ENCODE peak calls at places on chromosome 19, in five cellular contexts. V, H, U, R and C are unnamed samples.

GRCh38 chr19:572891-573825 is 762 bp downstream of the BSG start:
- DNase-seq in H (peak; percentile 64), U (peak; percentile 70), R (peak; percentile 78), V (peak; percentile 64), C (peak; percentile 82)

GRCh38 chr19:33465371-33465770 is 56.2 kb downstream of the PEPD start:
- DNase-seq in H (no peak), R (no peak), V (no peak), U (no peak), C (no peak)

GRCh38 chr19:6343462-6343861 is 10.1 kb upstream of the ACER1 start:
- DNase-seq in U (no peak), H (no peak), R (no peak), V (no peak), C (no peak)

GRCh38 chr19:54421169-54421516 is 5.9 kb downstream of the TTYH1 start:
- DNase-seq in R (no peak), H (no peak), U (no peak), V (no peak), C (no peak)

GRCh38 chr19:28555317-28555716 is 657.6 kb downstream of the UQCRFS1 start:
- DNase-seq in U (no peak), V (no peak), R (no peak), H (no peak), C (no peak)

GRCh38 chr19:2547033-2547680 is 71.2 kb downstream of the GADD45B start:
- DNase-seq in H (no peak), V (no peak), R (no peak), U (no peak), C (no peak)

GRCh38 chr19:33690461-33691427 is 69.0 kb downstream of the CHST8 start:
- DNase-seq in V (no peak), U (no peak), H (no peak), R (no peak), C (no peak)

GRCh38 chr19:50912727-50913716 is 1.8 kb upstream of the KLK4 start:
- DNase-seq in U (no peak), R (no peak), V (no peak), H (no peak), C (no peak)

GRCh38 chr19:13056052-13056660 is 46.5 kb downstream of the LYL1 start:
- DNase-seq in H (peak; percentile 61), V (peak; percentile 86), R (peak; percentile 49), U (no peak), C (peak; percentile 55)

GRCh38 chr19:4730740-4731171 is 7.1 kb upstream of the DPP9 start:
- DNase-seq in H (peak; percentile 37), U (no peak), R (no peak), V (no peak), C (no peak)

GRCh38 chr19:56838930-56839664 is 1.4 kb downstream of the PEG3 start:
- DNase-seq in U (peak; percentile 85), H (peak; percentile 84), V (peak; percentile 97), R (no peak), C (peak; percentile 68)

GRCh38 chr19:7476941-7477494 is 11.8 kb downstream of the PEX11G start:
- DNase-seq in U (no peak), V (no peak), R (no peak), H (no peak), C (no peak)

GRCh38 chr19:31269425-31270127 is 79.7 kb downstream of the TSHZ3 start:
- DNase-seq in U (no peak), R (no peak), V (no peak), H (no peak), C (peak; percentile 13)

GRCh38 chr19:52949422-52949821 is 13.3 kb downstream of the ZNF816 start:
- DNase-seq in V (no peak), U (no peak), R (no peak), H (no peak), C (no peak)

GRCh38 chr19:42023121-42023942 is 29.3 kb upstream of the ATP1A3 start:
- DNase-seq in H (peak; percentile 24), U (no peak), V (peak; percentile 30), R (peak; percentile 55), C (no peak)

GRCh38 chr19:13781547-13781946 is 7.3 kb downstream of the C19orf53 start:
- DNase-seq in V (peak; percentile 94), H (peak; percentile 76), R (peak; percentile 90), U (no peak), C (peak; percentile 64)

GRCh38 chr19:45615795-45616708 is 14.0 kb upstream of the GPR4 start:
- DNase-seq in U (peak; percentile 60), V (peak; percentile 94), R (peak; percentile 99), H (peak; percentile 94), C (peak; percentile 97)

GRCh38 chr19:10104665-10105221 is 1.4 kb upstream of the PPAN start:
- DNase-seq in H (peak; percentile 58), R (no peak), U (no peak), V (no peak), C (no peak)

GRCh38 chr19:1069009-1069779 is 2.2 kb downstream of the ARHGAP45 start:
- DNase-seq in V (no peak), R (no peak), U (peak; percentile 27), H (peak; percentile 82), C (peak; percentile 92)

GRCh38 chr19:4723465-4724251 is at the start of gene DPP9:
- DNase-seq in R (peak; percentile 99), H (peak; percentile 97), V (peak; percentile 99), U (peak; percentile 97), C (peak; percentile 98)

GRCh38 chr19:27885361-27885760 is 1327.6 kb downstream of the UQCRFS1 start:
- DNase-seq in V (no peak), H (no peak), R (no peak), U (no peak), C (no peak)

GRCh38 chr19:30044273-30045259 is 102.5 kb downstream of the URI1 start:
- DNase-seq in R (no peak), U (no peak), V (no peak), H (no peak), C (no peak)

GRCh38 chr19:6412111-6412999 is 12.3 kb downstream of the KHSRP start:
- DNase-seq in U (no peak), R (peak; percentile 68), H (peak; percentile 71), V (peak; percentile 27), C (peak; percentile 80)

GRCh38 chr19:38733493-38734175 is 10.6 kb downstream of the CAPN12 start:
- DNase-seq in U (no peak), R (no peak), V (no peak), H (no peak), C (no peak)

GRCh38 chr19:49592486-49593232 is 1.7 kb downstream of the PRR12 start:
- DNase-seq in U (no peak), R (peak; percentile 67), V (peak; percentile 12), H (no peak), C (peak; percentile 41)

GRCh38 chr19:4365341-4365740 is 22.0 kb downstream of the MPND start:
- DNase-seq in H (no peak), V (no peak), U (no peak), R (no peak), C (peak; percentile 60)

GRCh38 chr19:16456652-16457194 is 15.0 kb downstream of the EPS15L1 start:
- DNase-seq in R (no peak), V (no peak), U (peak; percentile 75), H (no peak), C (no peak)

GRCh38 chr19:42324655-42325307 is 654 bp upstream of the MEGF8 start:
- DNase-seq in H (peak; percentile 22), V (no peak), U (no peak), R (peak; percentile 47), C (peak; percentile 65)

GRCh38 chr19:58562126-58563033 is 4.0 kb upstream of the UBE2M start:
- DNase-seq in R (peak; percentile 52), H (no peak), U (no peak), V (peak; percentile 61), C (peak; percentile 75)

GRCh38 chr19:48249502-48250014 is 6.2 kb downstream of the CARD8 start:
- DNase-seq in V (peak; percentile 37), U (peak; percentile 28), H (peak; percentile 58), R (no peak), C (peak; percentile 47)

GRCh38 chr19:43591904-43592772 is 3.8 kb downstream of the IRGQ start:
- DNase-seq in R (no peak), V (no peak), H (no peak), U (no peak), C (peak; percentile 50)
- H3K4me3 ChIP-seq in R (no peak overlapping the region), V (no peak overlapping the region), H (no peak overlapping the region), U (no peak overlapping the region), C (no peak overlapping the region)

GRCh38 chr19:20926796-20927195 is 3.7 kb downstream of the ZNF85 start:
- DNase-seq in R (no peak), U (no peak), H (no peak), V (no peak), C (no peak)
- H3K9me3 ChIP-seq in R (no peaks in the 10 kb centered on the region), U (no peaks in the 10 kb centered on the region), H (no peaks in the 10 kb centered on the region), V (no peaks in the 10 kb centered on the region), C (no peaks in the 10 kb centered on the region)

GRCh38 chr19:14979136-14979497 is 547 bp downstream of the SLC1A6 start:
- DNase-seq in R (peak; percentile 60), H (no peak), V (no peak), U (no peak), C (no peak)
- H3K4me1 ChIP-seq in R (no peaks in the 10 kb centered on the region), H (no peaks in the 10 kb centered on the region), V (no peaks in the 10 kb centered on the region), U (no peaks in the 10 kb centered on the region), C (no peaks in the 10 kb centered on the region)

DNA sequence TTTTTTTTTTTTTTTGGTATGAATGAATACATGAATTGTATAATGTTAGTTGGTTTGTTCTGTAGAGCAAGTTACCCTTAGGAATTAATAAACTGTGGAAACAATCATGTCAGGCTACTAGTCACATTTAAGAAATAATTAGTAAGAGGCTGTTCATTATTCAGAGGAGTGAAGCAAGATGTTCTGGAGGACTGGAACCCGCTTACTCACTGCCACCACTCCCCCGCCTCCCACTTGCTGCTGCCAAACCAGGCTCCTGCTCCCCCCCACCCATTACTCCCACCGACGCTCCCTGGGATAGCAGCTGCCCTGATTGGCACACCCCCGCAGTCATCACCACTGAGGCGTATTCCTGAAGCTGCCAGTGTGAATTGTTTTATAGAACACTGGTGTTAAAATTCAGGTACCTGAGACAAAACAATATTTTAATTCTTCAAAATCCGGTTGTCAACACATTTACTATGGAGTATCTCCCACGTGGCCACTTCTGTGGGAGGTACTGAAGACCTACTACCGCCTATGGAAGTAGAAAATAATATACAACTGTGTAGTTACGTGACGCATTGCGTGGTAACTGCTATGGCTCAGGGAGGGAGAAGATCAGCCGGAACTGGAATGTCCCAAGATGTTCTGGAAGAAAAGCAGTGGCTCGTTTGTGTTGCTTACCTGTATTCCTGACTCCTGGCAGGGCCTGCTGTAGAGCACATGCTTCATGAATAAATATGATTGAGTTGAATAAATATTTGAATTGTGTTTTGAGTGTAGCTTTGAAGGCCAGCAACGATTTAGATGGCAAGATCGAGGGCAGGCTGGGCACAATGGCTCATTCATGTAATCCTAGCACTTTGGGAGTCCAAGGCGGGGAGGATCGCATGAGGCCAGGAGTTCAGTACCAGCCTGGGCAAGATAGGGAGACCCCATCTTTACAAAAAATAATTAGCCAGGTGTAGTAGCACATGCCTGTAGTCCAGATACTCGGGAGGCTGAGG is 1.7 kb downstream of the DPY19L3 start:
- DNase-seq in H (peak; percentile 12), V (peak; percentile 93), U (no peak), R (no peak), C (no peak)
- H3K4me3 ChIP-seq in H (no peak overlapping the region), V (no peak overlapping the region), U (no peak overlapping the region), R (peak overlapping the region; percentile 96), C (no peak overlapping the region)